ENCODE peak calls at places on chromosomes 1 and 21, in ten cellular contexts. C is cardiac muscle cell; R is left lung; E is PC-3; Z is GM23248; K is PC-9; W is CD4-positive, alpha-beta memory T cell; A is transverse colon; I is fibroblast of lung; L is mucosa of descending colon. U is an unnamed sample. For H3K4me1, the result is how much of the 10 kb centered on the place peaks cover.

GRCh38 chr1:59302871-59303270 is 6.0 kb downstream of the FGGY start:
- DNase-seq in W (no peak), E (no peak), L (no peak), C (no peak), R (no peak), Z (no peak), K (no peak), I (no peak), A (no peak), U (no peak)

GRCh38 chr21:46416551-46416950 is 42.1 kb upstream of the DIP2A start:
- DNase-seq in L (no peak), I (no peak), E (no peak), C (no peak), W (no peak), A (no peak), Z (no peak), R (peak), K (no peak), U (no peak)

GRCh38 chr1:202405928-202406327 is 57.4 kb downstream of the PPP1R12B start:
- DNase-seq in E (no peak), L (no peak), Z (no peak), C (no peak), A (no peak), W (no peak), I (no peak), R (no peak), K (no peak), U (no peak)

GRCh38 chr1:59173721-59174120 is 123.2 kb upstream of the FGGY start:
- DNase-seq in L (no peak), C (peak), R (no peak), K (peak), Z (peak), W (no peak), I (peak), E (peak), A (no peak), U (no peak)

GRCh38 chr21:43211085-43212071 is 42.6 kb downstream of the CRYAA start:
- DNase-seq in Z (peak), E (no peak), C (no peak), R (peak), I (no peak), L (peak), W (no peak), A (peak), K (no peak), U (peak)

GRCh38 chr21:42524341-42525227 is 10.9 kb downstream of the SLC37A1 start:
- DNase-seq in C (no peak), K (no peak), A (peak), R (no peak), L (peak), W (no peak), I (peak), Z (peak), E (peak), U (peak)

GRCh38 chr1:23980725-23981063 is 567 bp upstream of the SRSF10 start:
- DNase-seq in I (peak), R (no peak), C (peak), E (peak), K (peak), A (peak), W (no peak), Z (peak), L (peak), U (peak)

GRCh38 chr1:186568221-186568620 is 107.3 kb upstream of the PDC start:
- DNase-seq in L (no peak), Z (no peak), W (no peak), K (no peak), R (no peak), A (no peak), E (peak), C (no peak), I (no peak), U (no peak)

GRCh38 chr1:21234779-21235178 is 55.5 kb downstream of the ECE1 start:
- DNase-seq in I (no peak), L (no peak), R (no peak), K (no peak), E (peak), C (no peak), Z (peak), A (no peak), W (no peak), U (no peak)

GRCh38 chr1:163082971-163083370 is 13.8 kb downstream of the RGS4 start:
- DNase-seq in K (no peak), E (peak), I (peak), C (peak), Z (no peak), A (no peak), W (no peak), L (no peak), R (no peak), U (no peak)

GRCh38 chr21:41648591-41649031 is 118.2 kb downstream of the RIPK4 start:
- DNase-seq in W (no peak), R (no peak), K (no peak), L (no peak), A (no peak), Z (peak), C (peak), E (peak), I (peak), U (no peak)

DNA sequence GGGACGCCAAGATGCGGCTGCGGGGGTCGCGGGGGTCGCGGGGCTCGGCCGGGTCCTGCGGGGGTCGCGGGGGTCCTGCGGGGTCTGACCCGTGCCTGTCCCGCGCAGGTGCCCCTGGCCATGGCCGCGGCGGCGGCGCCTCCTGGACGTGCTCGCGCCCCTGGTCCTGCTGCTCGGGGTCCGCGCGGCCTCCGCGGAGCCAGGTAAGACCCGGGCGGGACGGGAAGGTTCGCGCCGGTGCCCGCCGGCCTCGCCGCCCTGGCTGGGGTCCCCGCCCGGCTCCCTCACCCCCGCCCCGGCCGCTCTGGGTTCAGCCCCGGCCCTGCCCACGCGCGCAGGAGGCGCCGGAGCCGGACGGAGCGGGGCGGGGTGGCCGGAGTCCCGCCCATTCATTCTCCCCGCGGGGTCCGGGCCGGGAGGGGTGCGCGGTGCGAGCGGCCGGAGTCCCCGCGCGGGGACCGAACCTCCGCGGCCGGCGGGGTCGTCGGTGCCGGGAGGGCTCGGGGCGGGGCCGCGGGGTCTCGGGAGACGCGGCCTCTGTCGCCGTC is 380 bp downstream of the COL18A1 start:
- DNase-seq in L (no peak), R (peak), A (no peak), E (peak), C (peak), Z (peak), K (no peak), W (no peak), I (no peak), U (no peak)
- H3K4me1 ChIP-seq in L (under half), R (under half), A (under half), E (under half), C (under half), Z (under half), K (half or more), W (under half), I (under half), U (under half)

GRCh38 chr1:9558946-9559545 is 19.8 kb downstream of the SLC25A33 start:
- DNase-seq in R (no peak), I (no peak), Z (no peak), C (no peak), K (no peak), L (no peak), W (no peak), A (no peak), E (no peak), U (no peak)
- H3K4me1 ChIP-seq in R (under half), I (under half), Z (under half), C (under half), K (under half), L (under half), W (under half), A (under half), E (under half), U (under half)

GRCh38 chr1:39268112-39268581 is 63.7 kb downstream of the MACF1 start:
- DNase-seq in Z (peak), I (peak), A (peak), L (peak), C (peak), K (no peak), E (no peak), R (no peak), W (peak), U (no peak)
- H3K4me1 ChIP-seq in Z (under half), I (under half), A (under half), L (under half), C (under half), K (under half), E (under half), R (half or more), W (half or more), U (under half)

GRCh38 chr1:46429436-46429835 is 35.3 kb downstream of the FAAH start:
- DNase-seq in I (no peak), K (no peak), E (no peak), C (no peak), L (no peak), Z (no peak), W (no peak), R (no peak), A (no peak), U (no peak)
- H3K4me1 ChIP-seq in I (under half), K (under half), E (under half), C (under half), L (under half), Z (under half), W (under half), R (under half), A (under half), U (under half)

GRCh38 chr1:112251766-112252506 is 144.1 kb upstream of the CTTNBP2NL start:
- DNase-seq in E (peak), W (no peak), A (no peak), C (peak), R (no peak), Z (peak), K (peak), I (peak), L (no peak), U (no peak)
- H3K4me1 ChIP-seq in E (under half), W (under half), A (under half), C (under half), R (under half), Z (under half), K (under half), I (under half), L (under half), U (under half)

DNA sequence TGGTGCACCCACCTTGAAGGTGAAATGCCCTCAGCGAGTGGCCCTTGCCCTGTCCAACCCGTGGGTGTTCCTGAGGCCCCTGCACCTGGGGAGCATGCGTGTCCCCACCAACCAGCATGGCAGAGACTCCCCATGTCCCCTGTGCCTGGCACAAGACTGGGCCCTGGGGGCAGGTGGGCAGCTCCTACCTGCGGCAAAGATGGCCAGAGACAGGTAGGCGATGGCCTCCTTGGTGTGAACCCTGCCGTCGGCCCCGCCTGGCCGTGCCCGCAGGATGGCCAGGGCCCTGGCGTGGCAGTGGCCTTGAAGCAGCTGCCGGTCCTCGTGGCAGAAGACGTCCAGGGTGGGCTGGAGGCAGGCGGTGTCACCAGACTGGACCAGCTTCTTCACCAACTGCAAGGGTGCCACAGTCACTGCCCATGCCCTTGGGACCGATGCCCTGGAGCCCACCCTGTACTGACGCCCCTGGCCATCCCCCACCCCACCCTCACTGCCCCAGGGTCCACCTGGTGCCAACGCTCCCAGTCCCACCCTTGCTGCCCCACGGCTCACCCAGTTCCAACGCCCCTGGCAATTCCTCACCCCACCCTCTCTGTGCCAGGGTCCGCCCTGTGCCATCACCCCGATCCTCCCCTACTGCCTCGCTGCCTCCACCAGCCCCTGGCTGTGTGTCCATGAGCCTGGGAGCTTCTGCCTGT is 15.7 kb downstream of the TTC34 start:
- DNase-seq in K (no peak), L (no peak), A (no peak), R (peak), C (no peak), E (no peak), I (no peak), Z (no peak), W (no peak), U (no peak)
- H3K4me1 ChIP-seq in K (under half), L (under half), A (under half), R (under half), C (under half), E (under half), I (under half), Z (under half), W (under half), U (under half)

GRCh38 chr1:226001852-226002666 is 2.9 kb upstream of the SDE2 start:
- DNase-seq in I (no peak), W (peak), Z (peak), C (peak), A (peak), R (no peak), E (peak), K (no peak), L (peak), U (peak)
- H3K4me1 ChIP-seq in I (under half), W (half or more), Z (under half), C (under half), A (under half), R (half or more), E (under half), K (under half), L (under half), U (under half)

GRCh38 chr1:19437911-19438310 is 47.4 kb downstream of the CAPZB start:
- DNase-seq in L (peak), W (no peak), C (peak), K (no peak), Z (no peak), R (peak), A (peak), E (no peak), I (peak), U (no peak)

GRCh38 chr1:19435181-19435580 is 50.2 kb downstream of the CAPZB start:
- DNase-seq in W (no peak), R (no peak), E (no peak), I (peak), L (no peak), C (peak), K (no peak), Z (peak), A (no peak), U (no peak)

GRCh38 chr1:19436716-19437476 is 48.4 kb downstream of the CAPZB start:
- DNase-seq in E (peak), R (no peak), K (no peak), I (peak), Z (peak), W (no peak), C (peak), L (peak), A (peak), U (peak)

GRCh38 chr1:19433610-19433999 is 51.7 kb downstream of the CAPZB start:
- DNase-seq in A (no peak), I (no peak), L (no peak), K (no peak), Z (peak), R (no peak), W (no peak), C (no peak), E (no peak), U (no peak)

GRCh38 chr1:19435851-19436465 is 49.4 kb downstream of the CAPZB start:
- DNase-seq in E (no peak), C (peak), L (no peak), I (no peak), W (no peak), K (no peak), Z (peak), A (no peak), R (no peak), U (no peak)
- H3K4me1 ChIP-seq in E (under half), C (under half), L (half or more), I (half or more), W (half or more), K (under half), Z (half or more), A (half or more), R (half or more), U (under half)

GRCh38 chr1:45953934-45954333 is 150.5 kb downstream of the MAST2 start:
- DNase-seq in Z (peak), E (no peak), K (no peak), A (no peak), L (no peak), W (no peak), R (no peak), C (peak), I (peak), U (no peak)

GRCh38 chr1:45958317-45958716 is 154.9 kb downstream of the MAST2 start:
- DNase-seq in Z (no peak), K (no peak), E (no peak), C (no peak), I (no peak), W (no peak), L (no peak), R (no peak), A (no peak), U (no peak)

GRCh38 chr1:45957684-45958083 is 154.3 kb downstream of the MAST2 start:
- DNase-seq in R (no peak), K (no peak), I (no peak), W (no peak), L (no peak), Z (no peak), A (no peak), C (peak), E (no peak), U (no peak)

GRCh38 chr1:45952072-45952471 is 148.7 kb downstream of the MAST2 start:
- DNase-seq in E (no peak), W (no peak), K (no peak), I (no peak), R (no peak), Z (no peak), C (no peak), A (no peak), L (no peak), U (no peak)

GRCh38 chr1:45954401-45954847 is 151.0 kb downstream of the MAST2 start:
- DNase-seq in I (peak), C (peak), K (peak), E (peak), R (no peak), W (no peak), A (no peak), Z (peak), L (no peak), U (no peak)
- H3K4me1 ChIP-seq in I (under half), C (under half), K (under half), E (under half), R (under half), W (under half), A (under half), Z (under half), L (under half), U (under half)